ENCODE peak calls at places on chromosomes 16 and 17, in six cellular contexts. R, U, X, Y, Q and B are unnamed samples.

GRCh38 chr17:44108440-44109311 is 14.8 kb downstream of the HDAC5 start:
- DNase-seq in R (peak), U (peak), X (peak), Y (peak), Q (peak), B (peak)

GRCh38 chr17:34199932-34200534 is 55.1 kb upstream of the CCL2 start:
- DNase-seq in R (peak), U (peak), X (no peak), Y (peak), Q (peak), B (peak)

GRCh38 chr16:89828199-89828869 is at the start of gene SPIRE2:
- DNase-seq in R (peak), U (peak), X (no peak), Y (peak), Q (no peak), B (no peak)

GRCh38 chr16:87392823-87393679 is 915 bp downstream of the MAP1LC3B start:
- DNase-seq in R (peak), U (no peak), X (no peak), Y (no peak), Q (no peak), B (no peak)

GRCh38 chr17:11871773-11872172 is 125.5 kb downstream of the ZNF18 start:
- DNase-seq in R (no peak), U (no peak), X (no peak), Y (no peak), Q (no peak), B (no peak)

GRCh38 chr17:58470356-58470755 is 17.9 kb downstream of the HSF5 start:
- DNase-seq in R (no peak), U (no peak), X (no peak), Y (no peak), Q (no peak), B (no peak)

GRCh38 chr16:74623214-74623842 is 16.4 kb upstream of the GLG1 start:
- DNase-seq in R (no peak), U (no peak), X (no peak), Y (no peak), Q (no peak), B (peak)

GRCh38 chr17:74994440-74994839 is 7.0 kb downstream of the CDR2L start:
- DNase-seq in R (no peak), U (no peak), X (no peak), Y (no peak), Q (no peak), B (no peak)

GRCh38 chr16:88627531-88628411 is 10.6 kb upstream of the IL17C start:
- DNase-seq in R (peak), U (no peak), X (no peak), Y (no peak), Q (no peak), B (no peak)

GRCh38 chr17:72644481-72644880 is 448.0 kb downstream of the SLC39A11 start:
- DNase-seq in R (no peak), U (no peak), X (no peak), Y (no peak), Q (no peak), B (no peak)

GRCh38 chr16:78210305-78210704 is 110.9 kb downstream of the WWOX start:
- DNase-seq in R (no peak), U (no peak), X (no peak), Y (no peak), Q (no peak), B (peak)

GRCh38 chr17:14805348-14805747 is 459.8 kb downstream of the PMP22 start:
- DNase-seq in R (no peak), U (no peak), X (no peak), Y (no peak), Q (no peak), B (no peak)

GRCh38 chr17:20121359-20122235 is 112.4 kb downstream of the SPECC1 start:
- DNase-seq in R (peak), U (no peak), X (no peak), Y (peak), Q (peak), B (no peak)

GRCh38 chr17:45162022-45162687 is 480 bp downstream of the HEXIM2 start:
- DNase-seq in R (no peak), U (no peak), X (no peak), Y (no peak), Q (no peak), B (no peak)
- H3K4me3 ChIP-seq in R (peak), U (peak), X (peak), Y (peak), Q (peak), B (peak)

DNA sequence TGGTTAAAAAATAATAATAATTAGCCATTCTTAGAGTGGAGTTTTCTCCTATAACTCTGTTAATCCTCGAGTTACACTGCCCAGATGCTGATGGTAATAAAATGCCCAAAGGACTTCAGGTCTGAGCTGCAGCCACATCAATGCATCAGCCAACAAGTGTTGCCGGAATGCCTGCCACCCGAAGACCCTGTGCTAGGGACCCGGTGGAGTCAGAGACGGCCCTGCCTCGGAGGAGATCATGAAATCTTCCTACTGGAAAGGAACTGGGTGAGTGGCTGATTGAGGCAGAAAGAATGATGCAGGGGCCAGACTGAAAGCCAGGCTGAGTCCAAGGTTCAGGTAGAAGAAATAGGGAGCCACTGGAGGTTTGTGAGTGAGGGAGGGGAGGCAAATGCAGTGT is 100.2 kb downstream of the ZNF423 start:
- DNase-seq in R (no peak), U (no peak), X (no peak), Y (no peak), Q (no peak), B (no peak)
- H3K4me3 ChIP-seq in R (no peak), U (no peak), X (no peak), Y (no peak), Q (no peak), B (no peak)

GRCh38 chr16:27781981-27782880 is 232.3 kb downstream of the KATNIP start:
- DNase-seq in R (peak), U (no peak), X (no peak), Y (no peak), Q (no peak), B (no peak)

GRCh38 chr16:27779719-27780161 is 229.8 kb downstream of the KATNIP start:
- DNase-seq in R (no peak), U (no peak), X (no peak), Y (peak), Q (no peak), B (peak)

GRCh38 chr16:27781195-27781524 is 231.2 kb downstream of the KATNIP start:
- DNase-seq in R (peak), U (no peak), X (no peak), Y (no peak), Q (no peak), B (no peak)

GRCh38 chr16:27778926-27779570 is 229.1 kb downstream of the KATNIP start:
- DNase-seq in R (no peak), U (no peak), X (no peak), Y (no peak), Q (no peak), B (no peak)

GRCh38 chr16:27780468-27781194 is 230.7 kb downstream of the KATNIP start:
- DNase-seq in R (no peak), U (no peak), X (no peak), Y (no peak), Q (no peak), B (no peak)
- H3K4me3 ChIP-seq in R (no peak), U (no peak), X (no peak), Y (no peak), Q (no peak), B (no peak)

GRCh38 chr17:40323731-40324650 is 15.0 kb downstream of the RARA start:
- DNase-seq in R (peak), U (no peak), X (no peak), Y (peak), Q (no peak), B (no peak)

GRCh38 chr17:40325156-40326013 is 16.4 kb downstream of the RARA start:
- DNase-seq in R (peak), U (no peak), X (no peak), Y (no peak), Q (no peak), B (no peak)

GRCh38 chr17:40322417-40323315 is 13.7 kb downstream of the RARA start:
- DNase-seq in R (peak), U (no peak), X (no peak), Y (peak), Q (no peak), B (no peak)

GRCh38 chr17:40321502-40322416 is 12.8 kb downstream of the RARA start:
- DNase-seq in R (peak), U (peak), X (no peak), Y (no peak), Q (no peak), B (no peak)

DNA sequence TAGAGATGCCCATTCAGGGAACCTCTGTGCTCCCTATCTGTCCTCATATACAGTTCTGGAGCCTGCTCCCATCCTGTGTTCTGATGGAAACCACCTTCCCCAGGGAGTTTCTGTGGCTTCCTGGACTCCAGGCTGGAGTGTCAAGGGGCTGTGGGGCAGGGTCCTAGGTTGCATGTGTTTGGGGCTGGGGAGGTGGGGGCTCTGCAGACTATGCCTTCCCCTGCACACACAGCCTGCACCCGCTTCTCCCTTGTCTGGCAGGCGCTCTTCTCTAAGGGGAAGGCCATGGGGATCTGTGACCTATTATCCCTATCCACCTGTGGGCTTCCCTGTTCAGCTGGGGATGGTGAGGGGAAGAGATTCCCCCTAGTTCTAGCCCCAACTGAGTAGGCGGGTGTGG is 14.3 kb downstream of the RARA start:
- DNase-seq in R (peak), U (no peak), X (no peak), Y (no peak), Q (no peak), B (no peak)
- H3K4me3 ChIP-seq in R (no peak), U (peak), X (no peak), Y (peak), Q (peak), B (no peak)

DNA sequence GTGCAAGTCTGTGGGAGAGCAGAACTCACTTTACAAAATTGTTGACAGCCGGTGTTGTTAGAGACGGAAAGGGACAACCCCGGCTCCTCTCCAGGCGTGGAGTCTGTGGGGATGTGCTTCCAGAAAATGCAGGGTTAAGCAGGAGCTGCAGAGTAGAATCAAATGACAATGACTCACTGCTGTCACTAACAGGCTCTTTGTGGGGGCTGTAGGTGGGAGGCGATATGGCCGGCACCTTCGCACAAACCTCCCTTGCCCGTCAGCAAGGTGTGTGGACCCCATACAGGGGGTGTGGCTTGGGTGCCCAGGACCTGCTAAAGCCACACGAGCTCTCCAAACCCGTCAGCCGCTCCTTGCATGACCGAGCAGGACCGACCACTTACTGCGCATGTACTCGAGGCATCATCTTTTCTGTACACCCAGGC is 5.8 kb downstream of the PDK2 start:
- DNase-seq in R (no peak), U (no peak), X (no peak), Y (no peak), Q (no peak), B (no peak)
- H3K4me3 ChIP-seq in R (no peak), U (peak), X (no peak), Y (no peak), Q (no peak), B (no peak)

DNA sequence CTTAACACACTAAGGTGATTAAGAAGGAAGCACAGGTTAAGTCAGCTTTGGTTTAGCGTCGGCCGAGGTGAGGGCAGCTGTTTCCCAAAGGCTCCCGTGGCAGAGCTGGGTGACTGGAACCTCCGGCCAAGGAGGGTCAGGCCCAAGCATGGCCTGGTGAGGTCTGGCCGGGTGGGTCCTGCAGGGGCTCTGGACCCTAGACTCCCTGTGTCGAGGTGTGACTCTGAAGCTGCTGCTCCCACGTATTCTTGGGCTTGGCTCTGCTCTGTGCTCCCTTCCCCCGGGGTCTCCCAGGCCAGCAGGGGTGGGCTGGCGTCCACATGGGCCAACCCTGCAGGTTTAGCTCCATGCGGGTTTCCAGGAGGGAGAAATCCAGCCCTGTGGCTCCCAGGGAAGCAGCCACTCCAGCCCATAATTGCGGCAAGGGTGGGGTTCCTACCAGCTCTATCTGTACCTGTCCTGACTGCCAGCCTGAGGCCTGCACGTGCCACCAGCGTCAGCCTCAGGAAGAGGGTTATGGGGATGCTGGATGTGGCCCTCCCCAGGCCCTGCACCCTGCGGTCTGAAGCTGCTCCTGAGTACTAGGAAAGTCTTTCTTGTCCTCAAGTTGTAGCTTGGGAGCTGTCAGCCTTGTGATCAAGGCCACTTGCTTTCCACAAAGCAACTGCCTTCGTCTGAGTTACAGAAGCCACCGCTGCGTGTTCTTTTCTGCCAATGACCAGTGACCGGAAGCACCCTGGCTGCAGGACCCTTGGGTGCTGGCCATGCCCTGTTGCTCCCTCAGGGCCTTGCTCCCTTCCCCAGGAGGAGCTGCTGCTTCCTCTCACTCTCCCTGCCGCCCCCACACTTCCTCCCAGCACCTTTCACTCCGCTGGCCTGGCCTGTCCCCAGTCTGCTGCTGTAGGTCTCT is 4.8 kb downstream of the CDK5R1 start:
- DNase-seq in R (no peak), U (no peak), X (no peak), Y (no peak), Q (no peak), B (no peak)
- H3K4me3 ChIP-seq in R (no peak), U (no peak), X (no peak), Y (no peak), Q (no peak), B (no peak)

DNA sequence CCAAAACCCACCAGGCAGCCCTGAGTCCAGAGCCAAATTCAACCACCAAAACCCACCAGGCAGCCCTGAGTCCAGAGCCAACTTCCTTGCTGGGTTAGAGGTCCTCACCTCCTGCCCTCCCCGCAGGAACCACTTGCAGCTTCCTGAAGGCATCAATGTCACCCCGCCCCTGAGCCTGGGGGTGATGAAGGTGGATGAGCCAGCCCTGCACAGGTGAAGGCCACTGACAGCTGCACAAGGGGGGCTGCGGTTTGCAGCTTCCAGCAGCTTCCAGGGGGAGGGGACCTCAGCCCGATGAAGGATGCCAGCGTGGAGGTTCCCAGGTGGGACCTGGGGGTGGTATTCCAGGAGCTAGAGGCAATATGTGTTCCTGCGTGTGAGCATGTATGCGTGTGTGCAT is 7.6 kb upstream of the CSNK1D start:
- DNase-seq in R (peak), U (no peak), X (no peak), Y (no peak), Q (no peak), B (no peak)
- H3K4me3 ChIP-seq in R (no peak), U (no peak), X (no peak), Y (no peak), Q (no peak), B (no peak)